ENCODE peak calls at places on chromosome 13, in five cellular contexts. One of them, this sample, is unnamed.

GRCh38 chr13:110517505-110518149 is 43.9 kb downstream of the RAB20 start:
- DNase-seq in sciatic nerve: no peak
- DNase-seq in cardiac muscle cell: no peak
- DNase-seq in activated CD8-positive, alpha-beta T cell treated with anti-CD3 and anti-CD28 coated beads for 36 hours: no peak
- DNase-seq in activated naive CD8-positive, alpha-beta T cell treated with anti-CD3 and anti-CD28 coated beads for 36 hours: no peak
- DNase-seq in this sample: no peak

GRCh38 chr13:98216135-98216565 is 39.1 kb upstream of the RNF113B start:
- DNase-seq in cardiac muscle cell: peak
- DNase-seq in activated CD8-positive, alpha-beta T cell treated with anti-CD3 and anti-CD28 coated beads for 36 hours: no peak
- DNase-seq in activated naive CD8-positive, alpha-beta T cell treated with anti-CD3 and anti-CD28 coated beads for 36 hours: no peak
- DNase-seq in sciatic nerve: no peak
- DNase-seq in this sample: no peak

GRCh38 chr13:59957438-59957837 is 206.3 kb downstream of the DIAPH3 start:
- DNase-seq in sciatic nerve: no peak
- DNase-seq in cardiac muscle cell: no peak
- DNase-seq in activated CD8-positive, alpha-beta T cell treated with anti-CD3 and anti-CD28 coated beads for 36 hours: no peak
- DNase-seq in activated naive CD8-positive, alpha-beta T cell treated with anti-CD3 and anti-CD28 coated beads for 36 hours: no peak
- DNase-seq in this sample: no peak

GRCh38 chr13:25286969-25287961 is at the start of gene MTMR6:
- DNase-seq in activated naive CD8-positive, alpha-beta T cell treated with anti-CD3 and anti-CD28 coated beads for 36 hours: peak
- DNase-seq in activated CD8-positive, alpha-beta T cell treated with anti-CD3 and anti-CD28 coated beads for 36 hours: peak
- DNase-seq in cardiac muscle cell: peak
- DNase-seq in sciatic nerve: peak
- DNase-seq in this sample: peak

GRCh38 chr13:74132152-74132767 is 1.9 kb downstream of the KLF12 start:
- DNase-seq in sciatic nerve: no peak
- DNase-seq in cardiac muscle cell: peak
- DNase-seq in activated naive CD8-positive, alpha-beta T cell treated with anti-CD3 and anti-CD28 coated beads for 36 hours: peak
- DNase-seq in activated CD8-positive, alpha-beta T cell treated with anti-CD3 and anti-CD28 coated beads for 36 hours: peak
- DNase-seq in this sample: no peak

GRCh38 chr13:40168425-40169155 is 497.9 kb downstream of the FOXO1 start:
- DNase-seq in sciatic nerve: no peak
- DNase-seq in activated naive CD8-positive, alpha-beta T cell treated with anti-CD3 and anti-CD28 coated beads for 36 hours: no peak
- DNase-seq in cardiac muscle cell: no peak
- DNase-seq in activated CD8-positive, alpha-beta T cell treated with anti-CD3 and anti-CD28 coated beads for 36 hours: no peak
- DNase-seq in this sample: no peak

GRCh38 chr13:72194531-72194930 is 327.5 kb upstream of the DACH1 start:
- DNase-seq in cardiac muscle cell: no peak
- DNase-seq in sciatic nerve: no peak
- DNase-seq in activated CD8-positive, alpha-beta T cell treated with anti-CD3 and anti-CD28 coated beads for 36 hours: no peak
- DNase-seq in activated naive CD8-positive, alpha-beta T cell treated with anti-CD3 and anti-CD28 coated beads for 36 hours: no peak
- DNase-seq in this sample: no peak

GRCh38 chr13:101977475-101977874 is 424.4 kb downstream of the FGF14 start:
- DNase-seq in cardiac muscle cell: no peak
- DNase-seq in activated naive CD8-positive, alpha-beta T cell treated with anti-CD3 and anti-CD28 coated beads for 36 hours: no peak
- DNase-seq in sciatic nerve: no peak
- DNase-seq in activated CD8-positive, alpha-beta T cell treated with anti-CD3 and anti-CD28 coated beads for 36 hours: no peak
- DNase-seq in this sample: no peak

GRCh38 chr13:110456550-110456949 is 105.0 kb downstream of the RAB20 start:
- DNase-seq in sciatic nerve: no peak
- DNase-seq in activated CD8-positive, alpha-beta T cell treated with anti-CD3 and anti-CD28 coated beads for 36 hours: no peak
- DNase-seq in activated naive CD8-positive, alpha-beta T cell treated with anti-CD3 and anti-CD28 coated beads for 36 hours: no peak
- DNase-seq in cardiac muscle cell: no peak
- DNase-seq in this sample: no peak

GRCh38 chr13:51923983-51924539 is 62.3 kb downstream of the CCDC70 start:
- DNase-seq in activated CD8-positive, alpha-beta T cell treated with anti-CD3 and anti-CD28 coated beads for 36 hours: peak
- DNase-seq in sciatic nerve: no peak
- DNase-seq in cardiac muscle cell: no peak
- DNase-seq in activated naive CD8-positive, alpha-beta T cell treated with anti-CD3 and anti-CD28 coated beads for 36 hours: peak
- DNase-seq in this sample: peak

GRCh38 chr13:98041081-98041820 is 87.8 kb downstream of the IPO5 start:
- DNase-seq in sciatic nerve: no peak
- DNase-seq in cardiac muscle cell: no peak
- DNase-seq in activated CD8-positive, alpha-beta T cell treated with anti-CD3 and anti-CD28 coated beads for 36 hours: no peak
- DNase-seq in activated naive CD8-positive, alpha-beta T cell treated with anti-CD3 and anti-CD28 coated beads for 36 hours: no peak
- DNase-seq in this sample: peak

GRCh38 chr13:113560645-113561416 is 23.7 kb upstream of the TFDP1 start:
- DNase-seq in activated naive CD8-positive, alpha-beta T cell treated with anti-CD3 and anti-CD28 coated beads for 36 hours: no peak
- DNase-seq in cardiac muscle cell: no peak
- DNase-seq in activated CD8-positive, alpha-beta T cell treated with anti-CD3 and anti-CD28 coated beads for 36 hours: no peak
- DNase-seq in sciatic nerve: no peak
- DNase-seq in this sample: peak

GRCh38 chr13:36981156-36981743 is 17.9 kb downstream of the ALG5 start:
- DNase-seq in sciatic nerve: no peak
- DNase-seq in activated naive CD8-positive, alpha-beta T cell treated with anti-CD3 and anti-CD28 coated beads for 36 hours: no peak
- DNase-seq in activated CD8-positive, alpha-beta T cell treated with anti-CD3 and anti-CD28 coated beads for 36 hours: no peak
- DNase-seq in cardiac muscle cell: peak
- DNase-seq in this sample: no peak

GRCh38 chr13:45678282-45678681 is 23.8 kb upstream of the CBY2 start:
- DNase-seq in activated CD8-positive, alpha-beta T cell treated with anti-CD3 and anti-CD28 coated beads for 36 hours: no peak
- DNase-seq in activated naive CD8-positive, alpha-beta T cell treated with anti-CD3 and anti-CD28 coated beads for 36 hours: no peak
- DNase-seq in cardiac muscle cell: no peak
- DNase-seq in sciatic nerve: no peak
- DNase-seq in this sample: peak

GRCh38 chr13:99434258-99434788 is 66.9 kb upstream of the TM9SF2 start:
- DNase-seq in activated naive CD8-positive, alpha-beta T cell treated with anti-CD3 and anti-CD28 coated beads for 36 hours: peak
- DNase-seq in sciatic nerve: no peak
- DNase-seq in cardiac muscle cell: no peak
- DNase-seq in activated CD8-positive, alpha-beta T cell treated with anti-CD3 and anti-CD28 coated beads for 36 hours: peak
- DNase-seq in this sample: peak

GRCh38 chr13:45623516-45624090 is 8.1 kb upstream of the ERICH6B start:
- DNase-seq in cardiac muscle cell: peak
- DNase-seq in activated CD8-positive, alpha-beta T cell treated with anti-CD3 and anti-CD28 coated beads for 36 hours: no peak
- DNase-seq in sciatic nerve: no peak
- DNase-seq in activated naive CD8-positive, alpha-beta T cell treated with anti-CD3 and anti-CD28 coated beads for 36 hours: no peak
- DNase-seq in this sample: no peak

GRCh38 chr13:56528040-56528760 is 612.5 kb upstream of the PRR20A start:
- DNase-seq in activated CD8-positive, alpha-beta T cell treated with anti-CD3 and anti-CD28 coated beads for 36 hours: no peak
- DNase-seq in sciatic nerve: no peak
- DNase-seq in cardiac muscle cell: no peak
- DNase-seq in activated naive CD8-positive, alpha-beta T cell treated with anti-CD3 and anti-CD28 coated beads for 36 hours: no peak
- DNase-seq in this sample: no peak

GRCh38 chr13:52348983-52349780 is 56.8 kb downstream of the THSD1 start:
- DNase-seq in sciatic nerve: no peak
- DNase-seq in activated CD8-positive, alpha-beta T cell treated with anti-CD3 and anti-CD28 coated beads for 36 hours: peak
- DNase-seq in activated naive CD8-positive, alpha-beta T cell treated with anti-CD3 and anti-CD28 coated beads for 36 hours: peak
- DNase-seq in cardiac muscle cell: peak
- DNase-seq in this sample: no peak

GRCh38 chr13:94824601-94825000 is 112.3 kb upstream of the SOX21 start:
- DNase-seq in cardiac muscle cell: no peak
- DNase-seq in activated CD8-positive, alpha-beta T cell treated with anti-CD3 and anti-CD28 coated beads for 36 hours: no peak
- DNase-seq in sciatic nerve: no peak
- DNase-seq in activated naive CD8-positive, alpha-beta T cell treated with anti-CD3 and anti-CD28 coated beads for 36 hours: no peak
- DNase-seq in this sample: no peak

GRCh38 chr13:74301200-74302063 is 167.2 kb upstream of the KLF12 start:
- DNase-seq in activated naive CD8-positive, alpha-beta T cell treated with anti-CD3 and anti-CD28 coated beads for 36 hours: no peak
- DNase-seq in sciatic nerve: no peak
- DNase-seq in cardiac muscle cell: no peak
- DNase-seq in activated CD8-positive, alpha-beta T cell treated with anti-CD3 and anti-CD28 coated beads for 36 hours: no peak
- DNase-seq in this sample: peak

GRCh38 chr13:21595546-21595822 is 8.5 kb downstream of the MICU2 start:
- DNase-seq in activated naive CD8-positive, alpha-beta T cell treated with anti-CD3 and anti-CD28 coated beads for 36 hours: no peak
- DNase-seq in cardiac muscle cell: no peak
- DNase-seq in activated CD8-positive, alpha-beta T cell treated with anti-CD3 and anti-CD28 coated beads for 36 hours: no peak
- DNase-seq in sciatic nerve: no peak
- DNase-seq in this sample: no peak

GRCh38 chr13:108315273-108315672 is 45.8 kb downstream of the TNFSF13B start:
- DNase-seq in sciatic nerve: no peak
- DNase-seq in activated CD8-positive, alpha-beta T cell treated with anti-CD3 and anti-CD28 coated beads for 36 hours: no peak
- DNase-seq in activated naive CD8-positive, alpha-beta T cell treated with anti-CD3 and anti-CD28 coated beads for 36 hours: no peak
- DNase-seq in cardiac muscle cell: no peak
- DNase-seq in this sample: peak

GRCh38 chr13:101661839-101662238 is 209.4 kb downstream of the ITGBL1 start:
- DNase-seq in activated naive CD8-positive, alpha-beta T cell treated with anti-CD3 and anti-CD28 coated beads for 36 hours: no peak
- DNase-seq in sciatic nerve: no peak
- DNase-seq in cardiac muscle cell: no peak
- DNase-seq in activated CD8-positive, alpha-beta T cell treated with anti-CD3 and anti-CD28 coated beads for 36 hours: no peak
- DNase-seq in this sample: no peak

GRCh38 chr13:81171065-81171647 is 830.2 kb upstream of the SPRY2 start:
- DNase-seq in cardiac muscle cell: peak
- DNase-seq in activated naive CD8-positive, alpha-beta T cell treated with anti-CD3 and anti-CD28 coated beads for 36 hours: no peak
- DNase-seq in activated CD8-positive, alpha-beta T cell treated with anti-CD3 and anti-CD28 coated beads for 36 hours: no peak
- DNase-seq in sciatic nerve: no peak
- DNase-seq in this sample: no peak

GRCh38 chr13:33017410-33017929 is 1.2 kb downstream of the KL start:
- DNase-seq in cardiac muscle cell: peak
- DNase-seq in activated naive CD8-positive, alpha-beta T cell treated with anti-CD3 and anti-CD28 coated beads for 36 hours: peak
- DNase-seq in sciatic nerve: peak
- DNase-seq in activated CD8-positive, alpha-beta T cell treated with anti-CD3 and anti-CD28 coated beads for 36 hours: peak
- DNase-seq in this sample: peak

GRCh38 chr13:21117104-21117809 is 55.9 kb upstream of the LATS2 start:
- DNase-seq in activated CD8-positive, alpha-beta T cell treated with anti-CD3 and anti-CD28 coated beads for 36 hours: no peak
- DNase-seq in sciatic nerve: no peak
- DNase-seq in cardiac muscle cell: no peak
- DNase-seq in activated naive CD8-positive, alpha-beta T cell treated with anti-CD3 and anti-CD28 coated beads for 36 hours: no peak
- DNase-seq in this sample: no peak

This sample was measured in endodermal cell.